ENCODE peak calls at places on chromosomes 7 and 10, in five cellular contexts. T is suprapubic skin, A is HepG2, N is breast epithelium, C is SK-N-SH. E is an unnamed sample.

GRCh38 chr7:44136731-44137130 is 4.4 kb downstream of the MYL7 start:
- DNase-seq in T (no peak), A (no peak), N (no peak), C (no peak), E (no peak)

GRCh38 chr10:53601260-53601875 is 828.8 kb upstream of the MBL2 start:
- DNase-seq in T (no peak), A (peak), N (no peak), C (peak), E (no peak)

GRCh38 chr10:6002809-6003500 is 25.6 kb upstream of the IL15RA start:
- DNase-seq in T (no peak), A (no peak), N (no peak), C (no peak), E (no peak)

GRCh38 chr10:11898372-11899066 is 75.4 kb downstream of the PROSER2 start:
- DNase-seq in T (no peak), A (peak), N (peak), C (peak), E (peak)

GRCh38 chr7:100802951-100803350 is 24.4 kb downstream of the EPHB4 start:
- DNase-seq in T (no peak), A (no peak), N (no peak), C (no peak), E (no peak)

GRCh38 chr7:23268746-23269145 is 22.2 kb downstream of the GPNMB start:
- DNase-seq in T (no peak), A (peak), N (no peak), C (no peak), E (no peak)

GRCh38 chr10:22849077-22849810 is 78.6 kb upstream of the ARMC3 start:
- DNase-seq in T (peak), A (peak), N (peak), C (no peak), E (peak)

GRCh38 chr7:79291498-79291865 is 162.0 kb downstream of the MAGI2 start:
- DNase-seq in T (no peak), A (no peak), N (no peak), C (no peak), E (no peak)

GRCh38 chr7:158031820-158032424 is 555.7 kb downstream of the PTPRN2 start:
- DNase-seq in T (peak), A (no peak), N (peak), C (peak), E (no peak)

GRCh38 chr10:17144757-17145156 is 15.1 kb upstream of the CUBN start:
- DNase-seq in T (no peak), A (no peak), N (no peak), C (no peak), E (no peak)

GRCh38 chr10:84291389-84291788 is 37.0 kb upstream of the CCSER2 start:
- DNase-seq in T (no peak), A (peak), N (no peak), C (no peak), E (no peak)

GRCh38 chr10:17059197-17059688 is 70.4 kb downstream of the CUBN start:
- DNase-seq in T (no peak), A (no peak), N (no peak), C (no peak), E (no peak)

DNA sequence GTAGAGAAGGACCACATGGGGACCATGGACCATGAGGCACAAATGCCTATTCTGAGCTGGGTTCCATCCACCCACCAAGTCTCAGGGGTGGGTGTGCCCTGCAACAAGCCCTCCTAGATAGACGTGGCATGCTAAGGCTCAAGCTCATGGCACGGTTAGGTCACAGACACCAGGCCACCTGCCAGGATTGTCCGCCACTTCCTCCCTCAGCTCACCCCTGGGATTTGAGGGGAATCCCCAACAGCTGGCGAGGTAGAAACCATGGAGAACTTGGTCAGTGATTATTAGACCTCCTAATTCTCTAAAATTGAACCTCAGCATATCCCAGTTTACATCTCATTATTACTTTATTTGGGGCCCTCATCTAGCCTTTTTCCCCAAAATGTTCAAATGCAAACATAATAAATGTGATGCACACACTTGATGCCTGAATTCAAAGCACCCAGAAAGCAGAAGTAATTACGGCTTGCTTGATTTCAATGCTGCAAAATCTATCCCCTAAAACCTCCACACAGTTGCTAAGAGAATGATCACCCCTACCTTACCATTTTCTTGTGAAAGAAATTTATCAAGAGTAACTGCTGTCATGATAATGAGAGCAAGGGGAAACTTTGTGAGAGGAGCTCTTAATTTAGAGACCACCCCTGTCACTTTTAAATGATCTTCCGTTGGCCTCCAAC is 366.6 kb upstream of the PFKP start:
- DNase-seq in T (no peak), A (no peak), N (no peak), C (no peak), E (no peak)
- TF ChIP-seq POLR2AphosphoS5 in T (no peak), A (no peak), N (no peak), C (no peak), E (no peak)

GRCh38 chr7:151631149-151631967 is 111.7 kb upstream of the RHEB start:
- DNase-seq in T (no peak), A (no peak), N (no peak), C (no peak), E (peak)

GRCh38 chr7:151633516-151633812 is 113.8 kb upstream of the RHEB start:
- DNase-seq in T (no peak), A (no peak), N (no peak), C (no peak), E (no peak)

GRCh38 chr7:151634643-151635042 is 114.9 kb upstream of the RHEB start:
- DNase-seq in T (no peak), A (no peak), N (no peak), C (no peak), E (no peak)

GRCh38 chr7:151631968-151632749 is 112.5 kb upstream of the RHEB start:
- DNase-seq in T (no peak), A (peak), N (peak), C (peak), E (peak)

DNA sequence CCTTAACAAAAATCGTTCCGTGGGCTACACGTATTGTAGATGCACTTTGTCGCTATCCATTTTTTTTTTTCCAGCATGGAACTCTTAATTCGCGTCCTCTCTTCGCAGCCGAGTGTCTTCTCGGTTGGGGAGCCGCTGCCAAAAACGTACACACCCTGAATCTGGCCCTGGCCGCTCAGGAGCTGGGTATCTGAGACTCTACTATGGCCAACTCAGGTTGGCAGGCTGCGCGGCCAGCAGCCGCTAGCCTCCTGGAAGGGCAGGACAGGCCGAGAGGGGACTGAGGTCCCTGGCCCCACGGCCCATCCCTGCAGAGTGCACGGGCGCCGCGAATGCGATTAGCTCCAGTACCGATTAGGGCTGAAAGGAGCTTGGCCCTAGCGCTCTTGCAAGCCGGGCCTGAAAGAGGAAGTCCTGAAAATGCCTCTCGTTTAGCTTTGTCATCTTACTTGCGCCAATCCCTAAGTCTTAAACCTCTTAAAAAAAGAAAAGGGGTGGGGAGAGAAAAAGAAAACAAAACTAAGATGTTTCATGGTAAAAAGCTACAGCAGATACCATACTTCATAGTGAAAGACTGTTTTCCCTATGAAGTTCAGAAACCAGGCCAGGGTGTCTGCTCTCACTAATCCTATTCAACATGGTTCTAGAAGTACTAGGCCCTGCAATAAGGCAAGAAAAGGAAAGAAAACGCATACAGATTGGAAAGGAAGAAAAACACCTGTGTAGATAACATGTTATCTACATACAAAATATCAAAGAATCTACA is 113.2 kb upstream of the RHEB start:
- DNase-seq in T (no peak), A (no peak), N (no peak), C (no peak), E (peak)
- TF ChIP-seq POLR2AphosphoS5 in T (no peak), A (no peak), N (no peak), C (no peak), E (no peak)

DNA sequence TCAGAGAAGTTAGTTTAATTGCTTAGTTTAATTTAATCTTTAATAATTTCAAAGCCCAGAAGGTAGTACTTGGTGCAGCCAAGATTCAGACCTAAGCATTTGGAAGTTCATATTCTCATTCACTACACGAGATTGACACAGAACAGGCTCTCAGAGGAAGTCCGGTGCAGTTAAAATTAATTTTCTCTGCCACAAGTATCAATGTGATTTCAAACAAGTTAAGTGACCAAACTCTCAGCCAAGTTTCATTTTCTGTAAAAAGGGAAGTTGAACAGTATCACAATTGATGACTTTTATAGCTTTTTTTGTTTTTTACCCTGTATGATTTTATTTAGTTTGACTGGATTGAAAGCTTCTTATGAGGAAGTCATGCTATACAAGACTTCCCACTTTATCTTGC is 1494.9 kb upstream of the LRRTM3 start:
- DNase-seq in T (no peak), A (no peak), N (no peak), C (no peak), E (no peak)
- TF ChIP-seq POLR2AphosphoS5 in T (no peak), A (no peak), N (no peak), C (no peak), E (no peak)

DNA sequence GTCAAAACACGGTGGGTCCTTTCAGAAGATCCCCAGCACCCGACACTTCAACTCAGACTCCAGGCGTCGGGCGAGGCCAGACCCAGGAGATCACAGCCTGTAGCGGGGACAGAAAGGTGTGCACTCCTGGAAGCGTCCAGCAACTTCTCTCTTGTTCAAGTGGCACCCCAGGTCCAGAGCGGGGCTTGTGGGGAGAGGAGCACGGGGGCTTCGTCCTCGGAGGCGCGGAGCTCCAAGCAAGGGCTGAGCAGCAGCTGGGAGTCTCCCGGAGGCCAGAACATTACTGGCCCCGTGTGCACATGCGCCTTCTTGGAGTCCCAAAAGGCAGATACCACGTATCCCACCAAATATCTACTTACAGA is 54.9 kb downstream of the ZRANB1 start:
- DNase-seq in T (no peak), A (no peak), N (no peak), C (no peak), E (no peak)
- TF ChIP-seq POLR2AphosphoS5 in T (no peak), A (no peak), N (no peak), C (no peak), E (no peak)

E was measured in prostate gland.